ENCODE peak calls at places on chromosomes 12 and 14, in seven cellular contexts. G is fibroblast of lung; U is kidney tubule cell; R is B cell; S is activated effector memory CD4-positive, alpha-beta T cell treated with Interleukin-2 at 50 U/mL for 16 hours; T is GM13977; N is cardiac fibroblast. P is an unnamed sample.

GRCh38 chr14:53516261-53516774 is 363.2 kb upstream of the DDHD1 start:
- DNase-seq in T (no peak), N (peak; percentile 79), U (no peak), S (no peak), R (no peak), G (peak; percentile 87), P (no peak)

GRCh38 chr14:67663633-67664032 is 10.8 kb downstream of the VTI1B start:
- DNase-seq in S (no peak), R (no peak), N (no peak), G (no peak), U (no peak), T (no peak), P (no peak)

GRCh38 chr12:2333516-2333915 is 280.7 kb downstream of the CACNA1C start:
- DNase-seq in U (no peak), R (no peak), T (no peak), G (no peak), S (no peak), N (no peak), P (no peak)

GRCh38 chr12:107983871-107984480 is 145.1 kb upstream of the WSCD2 start:
- DNase-seq in S (no peak), G (no peak), R (no peak), U (no peak), N (peak; percentile 12), T (no peak), P (no peak)

GRCh38 chr14:100440758-100441203 is 117.6 kb downstream of the SLC25A47 start:
- DNase-seq in S (no peak), U (no peak), N (peak; percentile 3), R (no peak), T (no peak), G (no peak), P (peak; percentile 75)

GRCh38 chr14:54086780-54087179 is 130.2 kb upstream of the BMP4 start:
- DNase-seq in R (no peak), U (no peak), T (no peak), S (no peak), G (peak; percentile 78), N (no peak), P (no peak)

GRCh38 chr14:81176224-81176623 is 44.5 kb downstream of the GTF2A1 start:
- DNase-seq in G (no peak), U (no peak), S (no peak), T (no peak), R (peak; percentile 33), N (no peak), P (no peak)

GRCh38 chr12:7374423-7375144 is 69.4 kb downstream of the CD163L1 start:
- DNase-seq in R (peak; percentile 3), S (no peak), U (peak; percentile 33), N (peak; percentile 34), G (peak; percentile 14), T (peak; percentile 26), P (peak; percentile 57)

GRCh38 chr12:70592664-70593063 is 44.6 kb downstream of the PTPRB start:
- DNase-seq in N (no peak), U (no peak), T (no peak), S (no peak), G (no peak), R (no peak), P (no peak)

GRCh38 chr14:93747102-93747501 is 41.2 kb downstream of the PRIMA1 start:
- DNase-seq in N (no peak), R (no peak), S (no peak), G (no peak), T (no peak), U (no peak), P (no peak)

GRCh38 chr14:22484638-22485037 is 104.4 kb downstream of the DAD1 start:
- DNase-seq in G (no peak), S (no peak), N (no peak), R (no peak), T (no peak), U (no peak), P (no peak)

GRCh38 chr12:67940780-67941243 is 48.4 kb upstream of the IFNG-AS1 start:
- DNase-seq in R (no peak), U (peak; percentile 74), S (no peak), T (no peak), G (no peak), N (peak; percentile 51), P (no peak)

GRCh38 chr12:15664491-15664890 is 124.7 kb downstream of the EPS8 start:
- DNase-seq in G (no peak), T (no peak), R (no peak), S (no peak), N (peak; percentile 77), U (peak; percentile 12), P (no peak)

GRCh38 chr12:117861691-117862090 is 107.1 kb downstream of the KSR2 start:
- DNase-seq in R (no peak), N (no peak), U (no peak), S (no peak), T (no peak), G (no peak), P (no peak)

GRCh38 chr14:28671425-28671824 is 95.2 kb upstream of the FOXG1 start:
- DNase-seq in R (no peak), U (no peak), N (peak; percentile 73), S (no peak), T (no peak), G (peak; percentile 53), P (no peak)

GRCh38 chr12:91954326-91954725 is 191.3 kb downstream of the BTG1 start:
- DNase-seq in N (no peak), T (no peak), U (no peak), G (no peak), R (no peak), S (no peak), P (no peak)

GRCh38 chr12:99381992-99382391 is 265.6 kb upstream of the GARIN6 start:
- DNase-seq in S (no peak), U (peak; percentile 9), G (no peak), N (no peak), R (no peak), T (peak; percentile 42), P (no peak)

GRCh38 chr14:36524874-36525745 is 5.1 kb upstream of the NKX2-1 start:
- DNase-seq in N (no peak), R (no peak), U (peak; percentile 62), S (no peak), T (peak; percentile 31), G (no peak), P (no peak)

GRCh38 chr14:35386673-35387125 is 17.9 kb downstream of the NFKBIA start:
- DNase-seq in S (no peak), U (peak; percentile 48), T (no peak), N (no peak), G (no peak), R (no peak), P (peak; percentile 99)

GRCh38 chr12:52817699-52818238 is 3.9 kb upstream of the KRT4 start:
- DNase-seq in T (no peak), U (no peak), G (no peak), N (no peak), S (no peak), R (no peak), P (no peak)

GRCh38 chr12:8907513-8907912 is 6.8 kb upstream of the PHC1 start:
- DNase-seq in G (no peak), U (no peak), T (no peak), R (no peak), S (no peak), N (no peak), P (no peak)

GRCh38 chr12:1670815-1671268 is 20.0 kb upstream of the ADIPOR2 start:
- DNase-seq in U (peak; percentile 35), T (no peak), S (no peak), N (no peak), R (no peak), G (no peak), P (no peak)